ENCODE peak calls at places on chromosomes 16 and 17, in eight cellular contexts. One of them, this sample, is unnamed.

GRCh38 chr17:57256708-57257112 is 387 bp downstream of the MSI2 start:
- DNase-seq in activated naive CD4-positive, alpha-beta T cell: no peak
- DNase-seq in NCI-H1105 treated with DMSO at 0.1 percent for 48 hours: no peak
- DNase-seq in AG04450: no peak
- DNase-seq in amygdala: no peak
- DNase-seq in NCI-H2029: peak; percentile 7
- DNase-seq in CD4-positive, alpha-beta T cell: peak; percentile 42
- DNase-seq in CD14-positive monocyte: no peak
- DNase-seq in this sample: no peak

GRCh38 chr16:4750896-4751295 is 16.1 kb downstream of the ZNF500 start:
- DNase-seq in NCI-H1105 treated with DMSO at 0.1 percent for 48 hours: no peak
- DNase-seq in CD14-positive monocyte: no peak
- DNase-seq in CD4-positive, alpha-beta T cell: no peak
- DNase-seq in activated naive CD4-positive, alpha-beta T cell: no peak
- DNase-seq in AG04450: no peak
- DNase-seq in NCI-H2029: no peak
- DNase-seq in amygdala: no peak
- DNase-seq in this sample: no peak

GRCh38 chr17:73480740-73481139 is 163.5 kb downstream of the SDK2 start:
- DNase-seq in CD4-positive, alpha-beta T cell: no peak
- DNase-seq in NCI-H1105 treated with DMSO at 0.1 percent for 48 hours: no peak
- DNase-seq in AG04450: no peak
- DNase-seq in CD14-positive monocyte: no peak
- DNase-seq in activated naive CD4-positive, alpha-beta T cell: no peak
- DNase-seq in NCI-H2029: no peak
- DNase-seq in amygdala: no peak
- DNase-seq in this sample: no peak

GRCh38 chr16:1494129-1494640 is 1.0 kb downstream of the TELO2 start:
- DNase-seq in NCI-H1105 treated with DMSO at 0.1 percent for 48 hours: no peak
- DNase-seq in AG04450: peak; percentile 34
- DNase-seq in activated naive CD4-positive, alpha-beta T cell: no peak
- DNase-seq in CD14-positive monocyte: no peak
- DNase-seq in CD4-positive, alpha-beta T cell: no peak
- DNase-seq in NCI-H2029: no peak
- DNase-seq in amygdala: no peak
- DNase-seq in this sample: no peak

GRCh38 chr16:53609536-53609935 is 94.1 kb downstream of the RPGRIP1L start:
- DNase-seq in CD14-positive monocyte: no peak
- DNase-seq in NCI-H1105 treated with DMSO at 0.1 percent for 48 hours: no peak
- DNase-seq in activated naive CD4-positive, alpha-beta T cell: no peak
- DNase-seq in NCI-H2029: no peak
- DNase-seq in amygdala: no peak
- DNase-seq in CD4-positive, alpha-beta T cell: no peak
- DNase-seq in AG04450: no peak
- DNase-seq in this sample: no peak

GRCh38 chr17:80561541-80562114 is 17.0 kb downstream of the RPTOR start:
- DNase-seq in CD14-positive monocyte: no peak
- DNase-seq in AG04450: no peak
- DNase-seq in NCI-H1105 treated with DMSO at 0.1 percent for 48 hours: no peak
- DNase-seq in NCI-H2029: no peak
- DNase-seq in CD4-positive, alpha-beta T cell: no peak
- DNase-seq in activated naive CD4-positive, alpha-beta T cell: no peak
- DNase-seq in amygdala: no peak
- DNase-seq in this sample: no peak

GRCh38 chr16:17408296-17408695 is 62.5 kb downstream of the XYLT1 start:
- DNase-seq in CD14-positive monocyte: no peak
- DNase-seq in CD4-positive, alpha-beta T cell: no peak
- DNase-seq in activated naive CD4-positive, alpha-beta T cell: no peak
- DNase-seq in AG04450: no peak
- DNase-seq in amygdala: no peak
- DNase-seq in NCI-H2029: no peak
- DNase-seq in NCI-H1105 treated with DMSO at 0.1 percent for 48 hours: no peak
- DNase-seq in this sample: no peak

GRCh38 chr16:11312718-11313492 is 31.8 kb upstream of the PRM1 start:
- DNase-seq in AG04450: no peak
- DNase-seq in CD4-positive, alpha-beta T cell: no peak
- DNase-seq in CD14-positive monocyte: no peak
- DNase-seq in amygdala: no peak
- DNase-seq in NCI-H2029: peak; percentile 68
- DNase-seq in activated naive CD4-positive, alpha-beta T cell: no peak
- DNase-seq in NCI-H1105 treated with DMSO at 0.1 percent for 48 hours: peak; percentile 5
- DNase-seq in this sample: peak; percentile 39

GRCh38 chr16:71709231-71709781 is 15.2 kb downstream of the PHLPP2 start:
- DNase-seq in CD14-positive monocyte: no peak
- DNase-seq in amygdala: no peak
- DNase-seq in NCI-H1105 treated with DMSO at 0.1 percent for 48 hours: no peak
- DNase-seq in activated naive CD4-positive, alpha-beta T cell: no peak
- DNase-seq in NCI-H2029: no peak
- DNase-seq in AG04450: no peak
- DNase-seq in CD4-positive, alpha-beta T cell: no peak
- DNase-seq in this sample: no peak

GRCh38 chr16:79658301-79659001 is 57.9 kb upstream of the MAF start:
- DNase-seq in CD4-positive, alpha-beta T cell: no peak
- DNase-seq in NCI-H1105 treated with DMSO at 0.1 percent for 48 hours: peak; percentile 21
- DNase-seq in NCI-H2029: no peak
- DNase-seq in amygdala: no peak
- DNase-seq in CD14-positive monocyte: no peak
- DNase-seq in activated naive CD4-positive, alpha-beta T cell: no peak
- DNase-seq in AG04450: peak; percentile 26
- DNase-seq in this sample: peak; percentile 43

GRCh38 chr17:74691151-74691550 is 21.6 kb downstream of the CD300LF start:
- DNase-seq in AG04450: no peak
- DNase-seq in NCI-H1105 treated with DMSO at 0.1 percent for 48 hours: no peak
- DNase-seq in activated naive CD4-positive, alpha-beta T cell: no peak
- DNase-seq in CD14-positive monocyte: no peak
- DNase-seq in CD4-positive, alpha-beta T cell: no peak
- DNase-seq in NCI-H2029: no peak
- DNase-seq in amygdala: no peak
- DNase-seq in this sample: no peak

GRCh38 chr17:9802294-9802693 is 10.9 kb upstream of the DHRS7C start:
- DNase-seq in NCI-H2029: no peak
- DNase-seq in CD4-positive, alpha-beta T cell: no peak
- DNase-seq in NCI-H1105 treated with DMSO at 0.1 percent for 48 hours: no peak
- DNase-seq in amygdala: no peak
- DNase-seq in activated naive CD4-positive, alpha-beta T cell: no peak
- DNase-seq in CD14-positive monocyte: no peak
- DNase-seq in AG04450: no peak
- DNase-seq in this sample: no peak

GRCh38 chr17:44794699-44795413 is 35.2 kb downstream of the GJC1 start:
- DNase-seq in NCI-H1105 treated with DMSO at 0.1 percent for 48 hours: no peak
- DNase-seq in NCI-H2029: no peak
- DNase-seq in CD14-positive monocyte: peak; percentile 76
- DNase-seq in CD4-positive, alpha-beta T cell: no peak
- DNase-seq in activated naive CD4-positive, alpha-beta T cell: no peak
- DNase-seq in amygdala: no peak
- DNase-seq in AG04450: peak; percentile 71
- DNase-seq in this sample: no peak

GRCh38 chr16:11181889-11182279 is 74.1 kb downstream of the SOCS1 start:
- DNase-seq in NCI-H1105 treated with DMSO at 0.1 percent for 48 hours: no peak
- DNase-seq in CD4-positive, alpha-beta T cell: no peak
- DNase-seq in amygdala: no peak
- DNase-seq in CD14-positive monocyte: peak; percentile 88
- DNase-seq in activated naive CD4-positive, alpha-beta T cell: no peak
- DNase-seq in NCI-H2029: no peak
- DNase-seq in AG04450: no peak
- DNase-seq in this sample: no peak

GRCh38 chr17:71035226-71035625 is 865.9 kb downstream of the KCNJ2 start:
- DNase-seq in amygdala: no peak
- DNase-seq in NCI-H1105 treated with DMSO at 0.1 percent for 48 hours: no peak
- DNase-seq in activated naive CD4-positive, alpha-beta T cell: no peak
- DNase-seq in CD14-positive monocyte: no peak
- DNase-seq in AG04450: no peak
- DNase-seq in NCI-H2029: no peak
- DNase-seq in CD4-positive, alpha-beta T cell: no peak
- DNase-seq in this sample: no peak

GRCh38 chr16:57371494-57372371 is 557 bp upstream of the CX3CL1 start:
- DNase-seq in NCI-H1105 treated with DMSO at 0.1 percent for 48 hours: no peak
- DNase-seq in activated naive CD4-positive, alpha-beta T cell: no peak
- DNase-seq in AG04450: no peak
- DNase-seq in NCI-H2029: no peak
- DNase-seq in amygdala: peak; percentile 73
- DNase-seq in CD14-positive monocyte: no peak
- DNase-seq in CD4-positive, alpha-beta T cell: no peak
- DNase-seq in this sample: no peak

GRCh38 chr17:41547378-41547841 is 19.3 kb upstream of the KRT19 start:
- DNase-seq in amygdala: no peak
- DNase-seq in activated naive CD4-positive, alpha-beta T cell: no peak
- DNase-seq in NCI-H2029: no peak
- DNase-seq in CD14-positive monocyte: no peak
- DNase-seq in AG04450: no peak
- DNase-seq in CD4-positive, alpha-beta T cell: no peak
- DNase-seq in NCI-H1105 treated with DMSO at 0.1 percent for 48 hours: no peak
- DNase-seq in this sample: peak; percentile 43

GRCh38 chr17:66564992-66565465 is 262.6 kb downstream of the PRKCA start:
- DNase-seq in AG04450: no peak
- DNase-seq in NCI-H2029: no peak
- DNase-seq in CD14-positive monocyte: no peak
- DNase-seq in CD4-positive, alpha-beta T cell: no peak
- DNase-seq in activated naive CD4-positive, alpha-beta T cell: no peak
- DNase-seq in NCI-H1105 treated with DMSO at 0.1 percent for 48 hours: no peak
- DNase-seq in amygdala: no peak
- DNase-seq in this sample: no peak

GRCh38 chr17:64975318-64976087 is 56.2 kb upstream of the LRRC37A3 start:
- DNase-seq in activated naive CD4-positive, alpha-beta T cell: peak; percentile 95
- DNase-seq in AG04450: peak; percentile 68
- DNase-seq in NCI-H1105 treated with DMSO at 0.1 percent for 48 hours: peak; percentile 88
- DNase-seq in NCI-H2029: peak; percentile 89
- DNase-seq in CD14-positive monocyte: peak; percentile 97
- DNase-seq in amygdala: peak; percentile 91
- DNase-seq in CD4-positive, alpha-beta T cell: peak; percentile 98
- DNase-seq in this sample: peak; percentile 88

GRCh38 chr16:60553316-60553801 is 1482.9 kb downstream of the CDH8 start:
- DNase-seq in NCI-H2029: no peak
- DNase-seq in NCI-H1105 treated with DMSO at 0.1 percent for 48 hours: no peak
- DNase-seq in CD4-positive, alpha-beta T cell: no peak
- DNase-seq in amygdala: no peak
- DNase-seq in CD14-positive monocyte: no peak
- DNase-seq in AG04450: no peak
- DNase-seq in activated naive CD4-positive, alpha-beta T cell: no peak
- DNase-seq in this sample: no peak

GRCh38 chr16:6797223-6797622 is 535.4 kb upstream of the RBFOX1 start:
- DNase-seq in activated naive CD4-positive, alpha-beta T cell: no peak
- DNase-seq in CD4-positive, alpha-beta T cell: no peak
- DNase-seq in NCI-H1105 treated with DMSO at 0.1 percent for 48 hours: no peak
- DNase-seq in AG04450: no peak
- DNase-seq in CD14-positive monocyte: no peak
- DNase-seq in amygdala: no peak
- DNase-seq in NCI-H2029: no peak
- DNase-seq in this sample: no peak

GRCh38 chr16:89193021-89193575 is 7.2 kb downstream of the SLC22A31 start:
- DNase-seq in AG04450: no peak
- DNase-seq in activated naive CD4-positive, alpha-beta T cell: no peak
- DNase-seq in amygdala: no peak
- DNase-seq in NCI-H1105 treated with DMSO at 0.1 percent for 48 hours: no peak
- DNase-seq in NCI-H2029: peak; percentile 14
- DNase-seq in CD14-positive monocyte: peak; percentile 75
- DNase-seq in CD4-positive, alpha-beta T cell: no peak
- DNase-seq in this sample: peak; percentile 26

This sample was measured in DMS153.